ENCODE peak calls at places on chromosomes 6 and 20, in six cellular contexts. X is OCI-LY7, V is astrocyte, Q is GM23338, P is keratinocyte, Y is H9. K is an unnamed sample.

GRCh38 chr20:53828673-53829085 is 235.0 kb upstream of the ZNF217 start:
- DNase-seq in X (peak; percentile 50), V (peak; percentile 91), Y (no peak), P (no peak), Q (peak; percentile 51), K (peak; percentile 82)

GRCh38 chr6:38239719-38240451 is 399.8 kb downstream of the BTBD9 start:
- DNase-seq in X (no peak), Y (no peak), P (no peak), Q (no peak), V (peak; percentile 76), K (no peak)

GRCh38 chr20:38881806-38882440 is 44.3 kb upstream of the FAM83D start:
- DNase-seq in P (no peak), X (no peak), Q (no peak), Y (no peak), V (no peak), K (no peak)

GRCh38 chr6:154249499-154250298 is 106.9 kb downstream of the IPCEF1 start:
- DNase-seq in X (peak; percentile 2), V (no peak), Q (no peak), P (no peak), Y (no peak), K (no peak)

GRCh38 chr6:24833711-24834386 is 35.1 kb upstream of the ARMH2 start:
- DNase-seq in Q (no peak), X (no peak), Y (no peak), V (no peak), P (no peak), K (no peak)

GRCh38 chr6:32108094-32108627 is 977 bp downstream of the TNXB start:
- DNase-seq in P (no peak), Q (peak; percentile 56), Y (no peak), V (no peak), X (no peak), K (peak; percentile 63)

GRCh38 chr6:106027316-106027715 is 58.8 kb upstream of the PRDM1 start:
- DNase-seq in V (no peak), Y (no peak), Q (peak; percentile 16), X (no peak), P (no peak), K (no peak)

GRCh38 chr20:47784599-47785320 is 521 bp downstream of the SULF2 start:
- DNase-seq in P (no peak), X (no peak), Q (peak; percentile 69), Y (peak; percentile 38), V (peak; percentile 58), K (peak; percentile 68)

GRCh38 chr20:45857836-45858250 is 429 bp downstream of the ZSWIM3 start:
- DNase-seq in V (no peak), Y (peak; percentile 89), X (peak; percentile 58), P (no peak), Q (peak; percentile 76), K (no peak)

DNA sequence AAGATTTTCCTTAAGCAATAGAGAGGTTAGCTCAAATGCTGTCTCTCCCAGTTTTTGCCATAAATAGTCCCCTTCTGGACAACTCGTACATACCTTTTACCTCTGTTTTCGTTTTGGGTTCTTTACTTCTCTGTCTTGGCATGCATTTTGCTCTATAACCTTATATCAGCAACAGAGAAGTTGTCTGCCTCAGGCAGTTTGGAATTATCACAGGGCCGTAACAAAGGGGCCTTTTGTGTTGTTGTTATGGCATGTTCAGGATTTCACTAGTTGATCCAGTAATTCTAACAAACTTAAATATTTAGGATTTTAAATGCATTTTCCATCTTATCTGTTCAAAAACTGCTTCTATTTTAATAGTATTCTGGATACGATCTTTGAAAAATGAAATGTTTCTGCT is 259.8 kb downstream of the CD109 start:
- DNase-seq in Y (no peak), Q (no peak), V (no peak), X (no peak), P (no peak), K (no peak)
- H3K4me2 ChIP-seq in Y (no peak overlapping the region), Q (no peak overlapping the region), V (no peak overlapping the region), X (no peak overlapping the region), P (no peak overlapping the region), K (no peak overlapping the region)

GRCh38 chr20:57583289-57584257 is 22.7 kb downstream of the PCK1 start:
- DNase-seq in X (no peak), P (no peak), Y (no peak), V (no peak), Q (no peak), K (no peak)
- TF ChIP-seq CTCF in X (peak; percentile 38), P (no peak), Y (no peak), V (no peak), Q (no peak), K (no peak)

DNA sequence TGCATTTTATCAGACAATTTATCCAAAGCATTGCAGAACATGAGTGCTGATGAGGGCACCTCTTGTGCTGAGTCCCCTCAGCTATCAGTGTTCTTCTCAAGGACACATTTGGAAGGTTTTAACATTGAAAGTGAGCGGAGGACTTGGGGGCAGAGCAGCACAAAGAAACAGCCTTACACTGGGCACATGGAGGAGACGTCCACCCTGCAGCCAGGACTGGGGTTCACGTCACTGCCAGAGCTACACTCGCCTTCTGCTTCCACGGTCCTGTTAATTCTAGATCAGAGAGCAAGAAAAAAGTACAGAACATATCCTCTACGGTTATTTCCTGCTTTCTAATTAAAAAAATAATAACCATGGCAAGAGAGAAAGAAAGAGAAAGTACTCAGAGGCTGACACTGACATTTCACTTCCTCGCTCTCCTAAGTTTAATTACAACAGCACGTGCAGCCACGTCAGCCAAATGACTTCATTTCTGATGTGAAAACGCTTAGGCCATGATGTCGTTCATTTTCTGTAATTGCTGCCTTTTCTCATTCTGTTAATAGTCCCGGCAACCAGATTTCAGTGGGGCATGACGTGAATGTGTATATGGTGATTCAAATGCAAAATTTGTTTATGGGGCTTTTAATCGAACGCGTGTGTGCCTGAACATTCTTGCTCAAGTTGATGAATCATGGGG is 5.1 kb downstream of the PRND start:
- DNase-seq in P (no peak), Y (no peak), Q (no peak), X (peak; percentile 16), V (peak; percentile 73), K (no peak)
- H2AFZ ChIP-seq in P (no peak overlapping the region), Y (no peak overlapping the region), Q (peak overlapping the region; percentile 79), X (peak overlapping the region; percentile 51), V (peak overlapping the region; percentile 13), K (no peak overlapping the region)

DNA sequence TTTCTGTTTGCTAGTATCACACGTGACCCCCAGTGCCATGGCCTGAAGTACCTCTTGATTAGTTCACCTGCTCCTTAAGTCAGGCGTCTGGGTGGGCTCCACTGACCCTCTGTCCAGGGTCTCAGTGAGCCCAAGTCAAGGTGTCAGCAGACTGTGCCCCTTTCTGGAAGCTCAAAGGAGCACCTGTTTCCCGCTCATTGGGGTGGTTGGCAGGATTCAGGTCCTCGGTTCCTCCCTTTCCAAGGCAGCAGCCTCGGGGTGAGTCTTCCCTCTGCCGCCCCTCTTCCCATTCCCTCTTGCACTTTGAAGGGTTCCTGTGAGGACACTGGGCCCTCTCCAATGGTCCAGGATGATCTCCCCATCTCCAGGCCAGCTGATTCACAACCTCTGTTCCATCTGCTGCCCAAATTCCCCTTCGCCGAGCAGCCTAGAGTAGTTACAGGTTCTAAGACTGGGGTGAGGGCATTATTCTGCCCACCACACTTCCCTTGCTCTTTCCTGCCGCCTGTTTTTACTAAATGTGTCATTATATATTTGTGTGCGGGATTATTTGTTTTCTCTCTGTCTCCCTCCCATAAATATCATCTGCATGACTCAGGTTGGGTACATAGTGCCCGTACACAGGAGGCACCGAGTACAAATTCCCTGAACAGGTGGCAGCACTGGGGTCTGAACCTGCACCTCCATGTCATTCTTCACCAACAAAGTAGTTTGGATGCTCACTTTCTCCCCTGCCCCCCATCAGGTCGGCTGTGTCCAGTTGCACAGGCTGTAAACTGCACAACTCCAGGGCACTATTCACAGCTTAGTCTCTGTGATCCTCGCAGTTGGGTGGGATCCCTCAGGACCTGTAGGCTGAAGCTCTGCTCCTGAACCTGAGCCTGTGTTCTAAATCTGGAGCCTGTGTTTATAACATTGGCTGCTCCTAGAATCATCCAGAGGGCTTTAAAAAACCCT is 58.5 kb downstream of the RBM38 start:
- DNase-seq in Y (no peak), P (no peak), X (no peak), V (no peak), Q (no peak), K (no peak)
- H3K4me2 ChIP-seq in Y (no peak overlapping the region), P (no peak overlapping the region), X (peak overlapping the region; percentile 86), V (no peak overlapping the region), Q (no peak overlapping the region), K (no peak overlapping the region)

GRCh38 chr20:62893700-62894099 is 32.1 kb upstream of the TCFL5 start:
- DNase-seq in V (no peak), P (no peak), Q (no peak), X (no peak), Y (no peak), K (no peak)
- TF ChIP-seq CTCF in V (no peak), P (no peak), Q (peak; percentile 44), X (no peak), Y (peak; percentile 42), K (no peak)

GRCh38 chr6:11387702-11388101 is 149.8 kb upstream of the TMEM170B start:
- DNase-seq in Y (no peak), X (no peak), Q (no peak), P (no peak), V (no peak), K (no peak)

GRCh38 chr6:11384531-11385309 is 152.3 kb upstream of the NEDD9 start:
- DNase-seq in Q (no peak), X (no peak), P (no peak), V (peak; percentile 67), Y (no peak), K (no peak)

GRCh38 chr6:11386726-11387125 is 150.8 kb upstream of the TMEM170B start:
- DNase-seq in V (no peak), Y (no peak), Q (no peak), P (no peak), X (no peak), K (no peak)

GRCh38 chr6:11388983-11389944 is 148.3 kb upstream of the TMEM170B start:
- DNase-seq in V (no peak), Y (no peak), P (no peak), Q (no peak), X (no peak), K (no peak)

GRCh38 chr6:11386323-11386722 is 151.2 kb upstream of the TMEM170B start:
- DNase-seq in P (no peak), X (peak; percentile 43), Y (no peak), Q (no peak), V (no peak), K (no peak)
- H2AFZ ChIP-seq in P (no peak overlapping the region), X (peak overlapping the region; percentile 82), Y (no peak overlapping the region), Q (no peak overlapping the region), V (no peak overlapping the region), K (no peak overlapping the region)

DNA sequence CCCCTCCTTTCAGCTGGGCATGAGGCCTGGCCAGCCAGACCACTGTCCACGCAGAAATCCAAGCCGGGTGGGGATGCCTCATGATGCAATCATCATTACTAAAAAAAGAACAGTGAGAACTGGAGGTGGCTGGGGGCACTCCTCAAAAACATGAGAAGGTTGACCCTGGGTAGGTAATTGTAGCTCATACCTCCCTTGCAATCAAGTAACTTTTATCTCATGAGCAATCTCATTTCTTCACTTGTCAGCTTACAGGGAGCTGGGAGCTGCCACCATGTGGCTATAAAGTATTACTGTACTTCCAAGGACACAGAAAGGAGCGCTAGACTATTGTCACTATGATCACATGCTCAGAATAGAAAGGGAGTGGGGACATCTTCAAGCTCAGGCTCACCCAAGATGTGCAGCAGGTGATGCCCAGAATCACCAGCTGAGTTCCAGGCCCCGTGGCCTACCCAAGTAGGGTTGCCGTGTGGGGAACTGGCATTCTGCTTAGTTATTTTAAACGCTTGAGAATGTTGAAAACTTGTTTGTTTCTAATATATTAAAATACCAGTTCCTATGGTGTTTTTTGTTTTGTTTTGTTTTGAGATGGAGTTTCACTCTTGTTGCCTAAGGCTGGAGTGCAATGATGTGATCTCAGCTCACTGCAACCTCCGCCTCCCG is 3.0 kb upstream of the CDH26 start:
- DNase-seq in Q (peak; percentile 52), X (peak; percentile 48), P (no peak), Y (no peak), V (no peak), K (peak; percentile 45)
- H3K4me2 ChIP-seq in Q (no peak overlapping the region), X (no peak overlapping the region), P (no peak overlapping the region), Y (no peak overlapping the region), V (no peak overlapping the region), K (no peak overlapping the region)

GRCh38 chr20:14761903-14762302 is 424.5 kb upstream of the FLRT3 start:
- DNase-seq in P (no peak), Q (peak; percentile 8), V (no peak), Y (no peak), X (no peak), K (no peak)
- TF ChIP-seq CTCF in P (peak; percentile 9), Q (peak; percentile 20), V (no peak), Y (peak; percentile 40), X (no peak), K (no peak)

K was measured in hepatocyte.